ENCODE peak calls at places on chromosome 20, in nine cellular contexts. B, K, J, Y, I, R, A, T and Z are unnamed samples.

GRCh38 chr20:38873050-38873581 is 53.1 kb upstream of the FAM83D start:
- DNase-seq in B (no peak), Y (no peak), J (no peak), K (no peak), T (no peak), I (no peak), A (no peak), R (no peak), Z (no peak)

GRCh38 chr20:38579219-38579618 is 1.8 kb upstream of the ADIG start:
- DNase-seq in I (no peak), J (no peak), T (no peak), B (no peak), R (no peak), A (no peak), Y (no peak), K (no peak), Z (no peak)

GRCh38 chr20:17399303-17399985 is 131.7 kb downstream of the BFSP1 start:
- DNase-seq in I (no peak), Y (no peak), J (no peak), T (no peak), R (no peak), A (no peak), K (no peak), B (no peak), Z (no peak)

GRCh38 chr20:44011251-44011940 is 96.7 kb downstream of the TOX2 start:
- DNase-seq in J (no peak), K (peak), I (no peak), R (no peak), T (no peak), Y (no peak), A (no peak), B (no peak), Z (no peak)

GRCh38 chr20:62764156-62764935 is 31.9 kb upstream of the MRGBP start:
- DNase-seq in K (no peak), B (no peak), J (no peak), A (no peak), Y (no peak), R (no peak), T (no peak), I (no peak), Z (no peak)

GRCh38 chr20:9508240-9508661 is 6.1 kb upstream of the LAMP5 start:
- DNase-seq in A (no peak), J (no peak), T (no peak), I (no peak), K (no peak), Y (no peak), R (no peak), B (no peak), Z (no peak)

GRCh38 chr20:59812286-59813125 is 120.9 kb downstream of the SYCP2 start:
- DNase-seq in K (peak), Y (no peak), T (no peak), R (no peak), A (no peak), J (no peak), I (no peak), B (no peak), Z (no peak)

GRCh38 chr20:36855241-36855657 is 20.7 kb upstream of the TLDC2 start:
- DNase-seq in Y (no peak), B (no peak), T (peak), R (no peak), J (no peak), K (no peak), A (no peak), I (no peak), Z (no peak)

GRCh38 chr20:38215789-38216182 is 44.7 kb downstream of the KIAA1755 start:
- DNase-seq in Y (no peak), A (no peak), K (no peak), T (no peak), B (no peak), J (no peak), R (no peak), I (no peak), Z (no peak)